ENCODE peak calls at places on chromosomes 13 and 19, in four cellular contexts. One of them, this sample, is unnamed. For H3K4me1, the result is how much of the 10 kb centered on the place peaks cover.

GRCh38 chr13:79392882-79393563 is 13.0 kb downstream of the RBM26 start:
- DNase-seq in heart right ventricle: no peak
- DNase-seq in left ventricle myocardium inferior: no peak
- DNase-seq in testis: no peak
- DNase-seq in this sample: no peak

GRCh38 chr13:100301418-100301817 is 212.5 kb downstream of the PCCA start:
- DNase-seq in heart right ventricle: peak
- DNase-seq in left ventricle myocardium inferior: no peak
- DNase-seq in testis: no peak
- DNase-seq in this sample: no peak

GRCh38 chr19:16951529-16951928 is 62.7 kb downstream of the F2RL3 start:
- DNase-seq in heart right ventricle: no peak
- DNase-seq in left ventricle myocardium inferior: no peak
- DNase-seq in testis: no peak
- DNase-seq in this sample: no peak

GRCh38 chr13:113152894-113153809 is 5.3 kb upstream of the PROZ start:
- DNase-seq in heart right ventricle: peak
- DNase-seq in left ventricle myocardium inferior: peak
- DNase-seq in testis: peak
- DNase-seq in this sample: peak

GRCh38 chr19:8208710-8209110 is 460 bp upstream of the CERS4 start:
- DNase-seq in heart right ventricle: no peak
- DNase-seq in left ventricle myocardium inferior: peak
- DNase-seq in testis: peak
- DNase-seq in this sample: no peak

GRCh38 chr19:53328967-53329366 is 4.6 kb upstream of the ZNF845 start:
- DNase-seq in heart right ventricle: peak
- DNase-seq in left ventricle myocardium inferior: peak
- DNase-seq in testis: peak
- DNase-seq in this sample: peak

GRCh38 chr13:107512551-107512950 is 702.8 kb downstream of the LIG4 start:
- DNase-seq in heart right ventricle: no peak
- DNase-seq in left ventricle myocardium inferior: no peak
- DNase-seq in testis: no peak
- DNase-seq in this sample: no peak

GRCh38 chr13:83162493-83162892 is 719.8 kb downstream of the SLITRK1 start:
- DNase-seq in heart right ventricle: no peak
- DNase-seq in left ventricle myocardium inferior: no peak
- DNase-seq in testis: no peak
- DNase-seq in this sample: no peak

GRCh38 chr19:3210347-3211017 is 14.0 kb upstream of the CELF5 start:
- DNase-seq in heart right ventricle: no peak
- DNase-seq in left ventricle myocardium inferior: peak
- DNase-seq in testis: peak
- DNase-seq in this sample: peak

GRCh38 chr13:90445179-90445578 is 902.3 kb upstream of the MIR17HG start:
- DNase-seq in heart right ventricle: no peak
- DNase-seq in left ventricle myocardium inferior: no peak
- DNase-seq in testis: no peak
- DNase-seq in this sample: peak

GRCh38 chr13:65830411-65831172 is 1399.5 kb downstream of the PCDH9 start:
- DNase-seq in heart right ventricle: no peak
- DNase-seq in left ventricle myocardium inferior: no peak
- DNase-seq in testis: no peak
- DNase-seq in this sample: peak

GRCh38 chr19:46979103-46979769 is 40.4 kb upstream of the NPAS1 start:
- DNase-seq in heart right ventricle: no peak
- DNase-seq in left ventricle myocardium inferior: no peak
- DNase-seq in testis: peak
- DNase-seq in this sample: peak

GRCh38 chr13:80251403-80251802 is 89.5 kb downstream of the SPRY2 start:
- DNase-seq in heart right ventricle: peak
- DNase-seq in left ventricle myocardium inferior: no peak
- DNase-seq in testis: no peak
- DNase-seq in this sample: no peak

GRCh38 chr13:49791214-49791752 is 1.2 kb downstream of the KPNA3 start:
- DNase-seq in heart right ventricle: no peak
- DNase-seq in left ventricle myocardium inferior: no peak
- DNase-seq in testis: peak
- DNase-seq in this sample: no peak

GRCh38 chr19:3275583-3276340 is 51.3 kb downstream of the CELF5 start:
- DNase-seq in heart right ventricle: peak
- DNase-seq in left ventricle myocardium inferior: peak
- DNase-seq in testis: peak
- DNase-seq in this sample: peak

DNA sequence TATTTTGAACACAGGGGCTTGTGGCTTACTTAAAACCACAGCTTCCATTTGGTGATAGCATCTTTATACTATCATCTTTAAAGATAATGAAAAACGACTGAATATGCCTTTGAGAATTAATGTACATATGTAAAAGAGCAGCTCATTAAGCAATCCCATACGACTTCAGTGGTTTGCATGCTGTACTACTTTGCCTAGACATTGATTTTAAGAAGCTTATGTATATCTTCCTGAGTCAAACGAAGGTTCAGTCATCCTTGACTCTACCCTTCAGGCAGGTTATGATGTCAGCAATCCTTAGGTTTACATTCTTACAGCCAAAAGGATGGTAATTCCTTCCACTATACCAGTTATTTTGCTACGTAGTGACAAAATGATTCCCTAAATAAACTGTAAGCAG is 40.7 kb downstream of the BRD4 start:
- DNase-seq in heart right ventricle: no peak
- DNase-seq in left ventricle myocardium inferior: no peak
- DNase-seq in testis: no peak
- DNase-seq in this sample: no peak
- H3K4me1 ChIP-seq in heart right ventricle: half or more
- H3K4me1 ChIP-seq in left ventricle myocardium inferior: half or more
- H3K4me1 ChIP-seq in testis: half or more
- H3K4me1 ChIP-seq in this sample: under half

GRCh38 chr13:41462427-41462826 is 5.1 kb downstream of the RGCC start:
- DNase-seq in heart right ventricle: no peak
- DNase-seq in left ventricle myocardium inferior: no peak
- DNase-seq in testis: no peak
- DNase-seq in this sample: no peak
- H3K4me1 ChIP-seq in heart right ventricle: under half
- H3K4me1 ChIP-seq in left ventricle myocardium inferior: half or more
- H3K4me1 ChIP-seq in testis: under half
- H3K4me1 ChIP-seq in this sample: under half

GRCh38 chr19:45119582-45119981 is 26.6 kb downstream of the PPP1R37 start:
- DNase-seq in heart right ventricle: no peak
- DNase-seq in left ventricle myocardium inferior: no peak
- DNase-seq in testis: no peak
- DNase-seq in this sample: no peak
- H3K4me1 ChIP-seq in heart right ventricle: under half
- H3K4me1 ChIP-seq in left ventricle myocardium inferior: under half
- H3K4me1 ChIP-seq in testis: under half
- H3K4me1 ChIP-seq in this sample: under half

GRCh38 chr13:25149670-25150069 is 22.4 kb downstream of the AMER2 start:
- DNase-seq in heart right ventricle: no peak
- DNase-seq in left ventricle myocardium inferior: no peak
- DNase-seq in testis: no peak
- DNase-seq in this sample: no peak

GRCh38 chr13:25153736-25154135 is 18.4 kb downstream of the AMER2 start:
- DNase-seq in heart right ventricle: no peak
- DNase-seq in left ventricle myocardium inferior: no peak
- DNase-seq in testis: no peak
- DNase-seq in this sample: no peak

GRCh38 chr13:25148005-25148798 is 23.9 kb downstream of the AMER2 start:
- DNase-seq in heart right ventricle: no peak
- DNase-seq in left ventricle myocardium inferior: no peak
- DNase-seq in testis: peak
- DNase-seq in this sample: no peak

GRCh38 chr13:25151626-25152025 is 20.5 kb downstream of the AMER2 start:
- DNase-seq in heart right ventricle: no peak
- DNase-seq in left ventricle myocardium inferior: no peak
- DNase-seq in testis: no peak
- DNase-seq in this sample: no peak
- H3K4me1 ChIP-seq in heart right ventricle: under half
- H3K4me1 ChIP-seq in left ventricle myocardium inferior: under half
- H3K4me1 ChIP-seq in testis: under half
- H3K4me1 ChIP-seq in this sample: under half

GRCh38 chr13:23765531-23765930 is 123.7 kb downstream of the MIPEP start:
- DNase-seq in heart right ventricle: no peak
- DNase-seq in left ventricle myocardium inferior: no peak
- DNase-seq in testis: no peak
- DNase-seq in this sample: no peak

GRCh38 chr13:23766939-23767338 is 122.3 kb downstream of the MIPEP start:
- DNase-seq in heart right ventricle: no peak
- DNase-seq in left ventricle myocardium inferior: no peak
- DNase-seq in testis: no peak
- DNase-seq in this sample: no peak

GRCh38 chr13:23767806-23768205 is 121.4 kb downstream of the MIPEP start:
- DNase-seq in heart right ventricle: no peak
- DNase-seq in left ventricle myocardium inferior: no peak
- DNase-seq in testis: no peak
- DNase-seq in this sample: no peak

GRCh38 chr13:23763328-23763727 is 125.9 kb downstream of the MIPEP start:
- DNase-seq in heart right ventricle: no peak
- DNase-seq in left ventricle myocardium inferior: no peak
- DNase-seq in testis: no peak
- DNase-seq in this sample: no peak

GRCh38 chr13:23766199-23766771 is 122.9 kb downstream of the MIPEP start:
- DNase-seq in heart right ventricle: no peak
- DNase-seq in left ventricle myocardium inferior: no peak
- DNase-seq in testis: no peak
- DNase-seq in this sample: no peak
- H3K4me1 ChIP-seq in heart right ventricle: under half
- H3K4me1 ChIP-seq in left ventricle myocardium inferior: under half
- H3K4me1 ChIP-seq in testis: under half
- H3K4me1 ChIP-seq in this sample: under half

GRCh38 chr19:10642473-10642872 is 11.7 kb upstream of the ILF3 start:
- DNase-seq in heart right ventricle: no peak
- DNase-seq in left ventricle myocardium inferior: no peak
- DNase-seq in testis: no peak
- DNase-seq in this sample: no peak
- H3K4me1 ChIP-seq in heart right ventricle: under half
- H3K4me1 ChIP-seq in left ventricle myocardium inferior: under half
- H3K4me1 ChIP-seq in testis: under half
- H3K4me1 ChIP-seq in this sample: under half

GRCh38 chr19:1752009-1752756 is 1.1 kb upstream of the ONECUT3 start:
- DNase-seq in heart right ventricle: no peak
- DNase-seq in left ventricle myocardium inferior: no peak
- DNase-seq in testis: no peak
- DNase-seq in this sample: no peak
- H3K4me1 ChIP-seq in heart right ventricle: under half
- H3K4me1 ChIP-seq in left ventricle myocardium inferior: under half
- H3K4me1 ChIP-seq in testis: under half
- H3K4me1 ChIP-seq in this sample: under half

GRCh38 chr19:18506545-18506944 is 15.3 kb downstream of the ELL start:
- DNase-seq in heart right ventricle: no peak
- DNase-seq in left ventricle myocardium inferior: no peak
- DNase-seq in testis: no peak
- DNase-seq in this sample: no peak
- H3K4me1 ChIP-seq in heart right ventricle: half or more
- H3K4me1 ChIP-seq in left ventricle myocardium inferior: half or more
- H3K4me1 ChIP-seq in testis: half or more
- H3K4me1 ChIP-seq in this sample: under half